ENCODE peak calls at places on chromosomes 7 and 10, in five cellular contexts. C, R, M, S and N are unnamed samples.
A peak's percentile ranks its signal among the peaks of the same experiment; 100 is the strongest.

GRCh38 chr7:99733448-99733847 is 1.5 kb downstream of the CYP3A7 start:
- DNase-seq in C (no peak), R (no peak), M (no peak), S (no peak), N (peak; percentile 12)

GRCh38 chr7:88329532-88330463 is 23.1 kb upstream of the STEAP4 start:
- DNase-seq in C (peak; percentile 19), R (no peak), M (no peak), S (no peak), N (no peak)

GRCh38 chr7:155299539-155300202 is 2.0 kb downstream of the INSIG1 start:
- DNase-seq in C (no peak), R (no peak), M (no peak), S (no peak), N (no peak)

GRCh38 chr10:1094112-1095057 is 38.2 kb downstream of the WDR37 start:
- DNase-seq in C (no peak), R (no peak), M (no peak), S (no peak), N (peak; percentile 59)

GRCh38 chr10:99708428-99709010 is 23.4 kb downstream of the COX15 start:
- DNase-seq in C (no peak), R (no peak), M (no peak), S (no peak), N (no peak)

GRCh38 chr10:32114500-32114899 is 58.3 kb upstream of the KIF5B start:
- DNase-seq in C (no peak), R (no peak), M (no peak), S (no peak), N (no peak)

GRCh38 chr10:44925224-44925623 is 14.1 kb downstream of the TMEM72 start:
- DNase-seq in C (no peak), R (no peak), M (no peak), S (no peak), N (no peak)

GRCh38 chr7:140542226-140542625 is 62.9 kb upstream of the MKRN1 start:
- DNase-seq in C (peak; percentile 62), R (peak; percentile 33), M (no peak), S (no peak), N (no peak)

GRCh38 chr10:46545861-46546590 is 10.4 kb downstream of the GPRIN2 start:
- DNase-seq in C (peak; percentile 9), R (no peak), M (no peak), S (peak; percentile 25), N (no peak)

GRCh38 chr7:137667633-137668387 is 179.0 kb downstream of the DGKI start:
- DNase-seq in C (no peak), R (no peak), M (no peak), S (no peak), N (no peak)

GRCh38 chr10:33314788-33315561 is 19.5 kb downstream of the NRP1 start:
- DNase-seq in C (no peak), R (no peak), M (no peak), S (no peak), N (no peak)

GRCh38 chr7:120991133-120991532 is 2.6 kb downstream of the CPED1 start:
- DNase-seq in C (no peak), R (no peak), M (no peak), S (no peak), N (no peak)

GRCh38 chr10:102299873-102300272 is 54.5 kb downstream of the GBF1 start:
- DNase-seq in C (no peak), R (no peak), M (no peak), S (no peak), N (no peak)

GRCh38 chr10:1216576-1217236 is 160.5 kb downstream of the WDR37 start:
- DNase-seq in C (no peak), R (no peak), M (no peak), S (no peak), N (no peak)

GRCh38 chr10:50310560-50311174 is 59.4 kb upstream of the ASAH2 start:
- DNase-seq in C (no peak), R (no peak), M (no peak), S (no peak), N (no peak)

GRCh38 chr7:74181821-74182220 is 7.7 kb downstream of the EIF4H start:
- DNase-seq in C (no peak), R (no peak), M (no peak), S (no peak), N (no peak)

GRCh38 chr10:83518779-83519178 is 620.5 kb upstream of the GHITM start:
- DNase-seq in C (no peak), R (no peak), M (no peak), S (no peak), N (no peak)

GRCh38 chr10:124578231-124579002 is 116.8 kb downstream of the LHPP start:
- DNase-seq in C (no peak), R (no peak), M (no peak), S (no peak), N (no peak)

GRCh38 chr10:97175586-97175985 is 10.2 kb downstream of the SLIT1 start:
- DNase-seq in C (no peak), R (no peak), M (no peak), S (no peak), N (no peak)

GRCh38 chr7:111690364-111691111 is 128.2 kb upstream of the IMMP2L start:
- DNase-seq in C (no peak), R (no peak), M (no peak), S (no peak), N (no peak)

GRCh38 chr7:128207609-128208008 is 33.5 kb upstream of the LEP start:
- DNase-seq in C (no peak), R (no peak), M (no peak), S (no peak), N (no peak)

GRCh38 chr7:109611656-109612055 is 1042.0 kb downstream of the DNAJB9 start:
- DNase-seq in C (no peak), R (no peak), M (no peak), S (no peak), N (no peak)

GRCh38 chr10:28661035-28661434 is 16.3 kb upstream of the BAMBI start:
- DNase-seq in C (no peak), R (no peak), M (no peak), S (no peak), N (no peak)

GRCh38 chr10:131230166-131230565 is 81.4 kb downstream of the TCERG1L start:
- DNase-seq in C (no peak), R (no peak), M (no peak), S (no peak), N (no peak)

GRCh38 chr7:19972872-19973271 is 199.5 kb upstream of the TMEM196 start:
- DNase-seq in C (no peak), R (no peak), M (no peak), S (no peak), N (no peak)

GRCh38 chr10:5555881-5556280 is 31.1 kb downstream of the CALML3 start:
- DNase-seq in C (no peak), R (no peak), M (no peak), S (peak; percentile 14), N (no peak)

GRCh38 chr7:37371755-37372154 is 76.9 kb downstream of the ELMO1 start:
- DNase-seq in C (no peak), R (no peak), M (no peak), S (no peak), N (no peak)

GRCh38 chr10:30456262-30456661 is 22.3 kb downstream of the MAP3K8 start:
- DNase-seq in C (peak; percentile 22), R (no peak), M (no peak), S (no peak), N (no peak)

GRCh38 chr10:68781613-68782574 is 45.4 kb upstream of the STOX1 start:
- DNase-seq in C (no peak), R (no peak), M (no peak), S (no peak), N (no peak)

GRCh38 chr10:9613338-9613737 is 1404.3 kb upstream of the CELF2 start:
- DNase-seq in C (no peak), R (no peak), M (no peak), S (no peak), N (no peak)

GRCh38 chr10:120598377-120598776 is 141.3 kb downstream of the PLPP4 start:
- DNase-seq in C (no peak), R (no peak), M (no peak), S (no peak), N (no peak)